ENCODE peak calls at places on chromosomes 13 and 19, in four cellular contexts. Y is ovary, I is colonic mucosa, D is astrocyte. N is an unnamed sample.

GRCh38 chr13:40786568-40786996 is 2.8 kb upstream of the SLC25A15 start:
- DNase-seq in Y (no peak), I (no peak), D (no peak), N (peak; percentile 28)

GRCh38 chr19:49017666-49018351 is 918 bp upstream of the LHB start:
- DNase-seq in I (peak; percentile 43), D (peak; percentile 42), Y (peak; percentile 29), N (peak; percentile 57)

GRCh38 chr13:109595466-109595865 is 190.9 kb downstream of the IRS2 start:
- DNase-seq in D (no peak), Y (no peak), I (no peak), N (no peak)

GRCh38 chr19:18496167-18496979 is 25.5 kb downstream of the ELL start:
- DNase-seq in D (peak; percentile 44), Y (no peak), I (peak; percentile 60), N (peak; percentile 61)

GRCh38 chr13:46934749-46935148 is 37.9 kb upstream of the HTR2A start:
- DNase-seq in D (no peak), I (no peak), Y (no peak), N (no peak)

GRCh38 chr19:17281391-17282304 is at the start of gene ANKLE1:
- DNase-seq in Y (no peak), D (no peak), I (no peak), N (no peak)

GRCh38 chr13:24119593-24120508 is 40.7 kb upstream of the SPATA13 start:
- DNase-seq in Y (peak; percentile 31), I (no peak), D (peak; percentile 73), N (no peak)

GRCh38 chr19:56076413-56076998 is 44.6 kb downstream of the ZNF787 start:
- DNase-seq in I (peak; percentile 68), Y (peak; percentile 65), D (no peak), N (peak; percentile 49)

GRCh38 chr13:112700291-112701060 is 10.6 kb downstream of the ATP11A start:
- DNase-seq in I (no peak), D (no peak), Y (peak; percentile 12), N (no peak)

GRCh38 chr13:41398494-41399190 is 58.7 kb upstream of the RGCC start:
- DNase-seq in Y (no peak), I (no peak), D (no peak), N (no peak)

GRCh38 chr13:47822036-47822435 is 179.0 kb downstream of the SUCLA2 start:
- DNase-seq in I (no peak), D (no peak), Y (no peak), N (no peak)

DNA sequence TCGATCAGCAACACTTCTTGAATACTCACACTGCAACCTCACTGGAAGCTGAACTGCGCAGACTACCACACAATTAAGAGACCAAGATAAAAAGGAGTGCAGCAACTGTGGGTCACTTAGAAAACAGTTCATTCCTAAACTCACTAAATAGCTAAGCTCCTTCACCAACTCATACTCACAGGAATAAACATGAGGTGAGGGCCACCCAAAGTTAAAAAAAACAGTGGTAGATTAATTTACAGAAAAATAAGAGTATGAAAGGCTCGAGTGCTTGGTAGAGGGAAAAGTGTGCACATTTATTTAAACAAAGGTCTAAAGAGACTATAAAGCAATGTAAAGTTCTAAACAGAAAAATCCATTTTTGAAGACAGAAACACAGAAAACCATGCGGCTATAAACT is 7.6 kb downstream of the ANKRD10 start:
- DNase-seq in D (no peak), I (no peak), Y (no peak), N (no peak)
- H3K4me3 ChIP-seq in D (no peak overlapping the region), I (no peak overlapping the region), Y (no peak overlapping the region), N (no peak overlapping the region)

GRCh38 chr19:43913383-43913782 is 21.7 kb downstream of the ZNF45 start:
- DNase-seq in Y (no peak), I (no peak), D (no peak), N (no peak)
- H3K36me3 ChIP-seq in Y (peaks cover 9% of the 10 kb centered on the region), I (peaks cover 30% of the 10 kb centered on the region), D (peaks cover 54% of the 10 kb centered on the region), N (peaks cover 50% of the 10 kb centered on the region)

GRCh38 chr19:9861503-9861902 is 26.4 kb downstream of the PIN1 start:
- DNase-seq in I (no peak), D (no peak), Y (no peak), N (no peak)
- H3K4me3 ChIP-seq in I (no peak overlapping the region), D (no peak overlapping the region), Y (no peak overlapping the region), N (no peak overlapping the region)

DNA sequence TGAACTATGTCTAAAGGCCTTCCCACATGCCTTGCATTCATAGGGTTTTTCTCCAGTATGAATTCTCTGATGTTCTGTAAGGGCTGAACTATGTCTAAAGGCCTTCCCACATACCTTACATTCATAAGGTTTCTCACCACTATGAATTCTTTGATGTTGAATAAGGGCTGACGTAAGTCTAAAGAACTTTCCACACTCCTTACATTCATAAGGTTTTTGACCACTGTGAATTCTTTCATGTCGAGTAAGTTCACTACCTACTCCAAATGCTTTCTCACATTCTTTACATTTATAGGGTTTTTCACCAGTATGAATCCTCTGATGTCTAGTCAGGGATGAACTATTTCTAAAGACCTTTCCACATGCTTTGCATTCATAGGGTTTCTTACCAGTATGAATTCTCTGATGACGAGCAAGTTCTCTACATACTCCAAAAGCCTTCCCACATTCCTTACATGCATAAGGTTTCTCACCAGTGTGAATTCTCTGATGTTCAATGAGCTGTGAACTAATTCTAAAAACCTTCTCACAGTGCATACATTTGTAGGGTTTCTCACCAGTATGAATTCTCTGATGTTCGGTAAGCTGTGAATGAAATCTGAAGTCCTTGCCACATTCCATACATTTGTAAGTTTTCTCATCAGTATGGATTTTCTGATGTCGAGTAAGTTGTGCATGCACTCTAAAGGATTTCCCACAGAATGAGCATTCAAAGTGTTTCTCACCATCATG is 19.1 kb upstream of the ZNF260 start:
- DNase-seq in Y (no peak), I (no peak), D (peak; percentile 12), N (no peak)
- H3K36me3 ChIP-seq in Y (peaks cover 4% of the 10 kb centered on the region), I (peaks cover 20% of the 10 kb centered on the region), D (peaks cover 23% of the 10 kb centered on the region), N (peaks cover 52% of the 10 kb centered on the region)